ENCODE peak calls at places on chromosomes 13 and 19, in four cellular contexts. Z, Y, V and B are unnamed samples.

GRCh38 chr13:74246398-74246975 is 112.3 kb upstream of the KLF12 start:
- DNase-seq in Y (no peak), Z (no peak), V (peak; percentile 30), B (no peak)

GRCh38 chr13:42148538-42148937 is 100.1 kb downstream of the DGKH start:
- DNase-seq in Y (no peak), V (no peak), Z (no peak), B (no peak)

GRCh38 chr13:66965146-66965545 is 265.0 kb downstream of the PCDH9 start:
- DNase-seq in V (no peak), Z (no peak), Y (no peak), B (no peak)

GRCh38 chr13:57716295-57716694 is 84.8 kb downstream of the PCDH17 start:
- DNase-seq in Z (no peak), V (no peak), Y (no peak), B (no peak)

GRCh38 chr13:40613192-40613818 is 53.1 kb downstream of the FOXO1 start:
- DNase-seq in V (no peak), Z (peak; percentile 82), Y (no peak), B (no peak)

GRCh38 chr13:99808786-99809185 is 162.8 kb downstream of the ZIC5 start:
- DNase-seq in V (no peak), Z (no peak), Y (no peak), B (no peak)

GRCh38 chr19:12596927-12597548 is 13.6 kb downstream of the ZNF490 start:
- DNase-seq in Y (no peak), V (no peak), Z (peak; percentile 32), B (no peak)

GRCh38 chr13:49240017-49240416 is 7.7 kb upstream of the CDADC1 start:
- DNase-seq in Y (no peak), Z (peak; percentile 62), V (peak; percentile 60), B (no peak)

GRCh38 chr13:67095621-67096020 is 134.5 kb downstream of the PCDH9 start:
- DNase-seq in Y (no peak), Z (no peak), V (no peak), B (no peak)

GRCh38 chr19:39846678-39847486 is 703 bp upstream of the FBL start:
- DNase-seq in V (no peak), Z (no peak), Y (no peak), B (no peak)

GRCh38 chr19:897442-898039 is 4.3 kb downstream of the RNU6-9 start:
- DNase-seq in Y (no peak), Z (no peak), V (no peak), B (no peak)
- TF ChIP-seq CTCF in Y (peak; percentile 12), Z (no peak), V (peak; percentile 11), B (peak; percentile 9)

GRCh38 chr19:17794731-17795494 is at the start of gene B3GNT3:
- DNase-seq in Z (peak; percentile 90), Y (no peak), V (no peak), B (no peak)
- H3K4me3 ChIP-seq in Z (peak within 1 kb of the TSS; percentile 78), Y (no peak within 1 kb of the TSS), V (no peak within 1 kb of the TSS), B (no peak within 1 kb of the TSS)

DNA sequence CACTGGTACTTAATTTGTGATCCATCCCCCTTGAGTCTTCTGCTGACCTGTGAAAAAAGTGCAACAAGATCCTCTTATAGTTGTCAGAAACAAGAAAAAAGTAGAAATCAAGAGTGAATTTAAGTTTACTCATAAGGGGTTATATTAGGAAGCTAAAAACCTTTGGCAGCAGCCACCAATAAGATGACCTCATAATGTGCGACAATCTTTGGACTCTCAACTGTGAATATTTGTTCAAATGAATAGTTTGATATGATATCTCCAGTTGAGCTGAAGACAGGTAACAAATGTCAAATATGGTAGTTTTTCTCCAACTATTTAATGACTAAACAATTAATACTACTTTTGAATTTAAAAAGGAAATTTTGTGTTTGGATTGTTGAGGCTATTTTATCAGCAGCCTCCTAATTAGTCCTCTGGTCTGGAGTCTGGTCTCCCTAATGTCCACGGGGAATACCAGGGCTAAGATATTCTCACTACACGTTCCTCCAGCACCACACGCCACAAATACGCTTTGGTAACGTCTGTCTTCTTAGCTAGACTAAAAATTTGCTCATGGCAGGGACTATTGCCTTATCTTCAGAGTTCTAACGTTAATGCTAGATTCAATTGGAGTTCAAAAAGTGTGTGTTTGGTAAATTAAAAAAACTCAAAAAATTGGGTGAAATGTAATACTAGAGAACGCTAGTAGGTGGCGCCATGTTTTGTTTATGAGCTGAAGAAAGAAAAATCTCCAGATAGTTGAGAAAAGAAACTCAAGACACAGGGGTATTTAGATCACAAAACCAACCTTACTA is 51.0 kb upstream of the PDX1 start:
- DNase-seq in V (peak; percentile 8), Y (no peak), Z (no peak), B (no peak)
- TF ChIP-seq CTCF in V (peak; percentile 56), Y (peak; percentile 57), Z (peak; percentile 48), B (peak; percentile 43)

GRCh38 chr19:15461694-15462093 is 2.6 kb downstream of the RASAL3 start:
- DNase-seq in V (no peak), Y (no peak), Z (no peak), B (no peak)

GRCh38 chr19:15466851-15467733 is 2.7 kb upstream of the RASAL3 start:
- DNase-seq in V (no peak), Z (peak; percentile 67), Y (no peak), B (no peak)

GRCh38 chr19:15463865-15464371 is 426 bp downstream of the RASAL3 start:
- DNase-seq in Z (peak; percentile 90), Y (no peak), V (no peak), B (no peak)

GRCh38 chr19:15467734-15468214 is 3.4 kb upstream of the RASAL3 start:
- DNase-seq in V (no peak), Z (no peak), Y (no peak), B (no peak)

GRCh38 chr19:15464394-15465385 is at the start of gene RASAL3:
- DNase-seq in Z (peak; percentile 85), Y (no peak), V (no peak), B (no peak)
- H3K4me3 ChIP-seq in Z (peak within 1 kb of the TSS; percentile 57), Y (no peak within 1 kb of the TSS), V (no peak within 1 kb of the TSS), B (no peak within 1 kb of the TSS)

GRCh38 chr19:24159707-24160106 is 72.7 kb downstream of the ZNF254 start:
- DNase-seq in Y (no peak), V (peak; percentile 3), Z (no peak), B (no peak)
- TF ChIP-seq CTCF in Y (peak; percentile 34), V (peak; percentile 34), Z (peak; percentile 6), B (peak; percentile 39)